ENCODE peak calls at places on chromosomes 5 and 9, in four cellular contexts. A, B, H and J are unnamed samples.

GRCh38 chr5:136667789-136668188 is 302.4 kb upstream of the TRPC7 start:
- DNase-seq in H (no peak), A (no peak), B (no peak), J (no peak)

GRCh38 chr9:83596899-83597504 is 25.9 kb upstream of the IDNK start:
- DNase-seq in A (peak; percentile 27), H (no peak), B (peak; percentile 54), J (peak; percentile 51)

GRCh38 chr5:1746371-1747078 is 53.1 kb downstream of the MRPL36 start:
- DNase-seq in B (no peak), A (no peak), H (no peak), J (peak; percentile 63)

GRCh38 chr5:133977161-133977787 is 8.8 kb upstream of the C5orf15 start:
- DNase-seq in B (no peak), H (peak; percentile 76), A (no peak), J (no peak)

GRCh38 chr5:33317271-33317670 is 123.5 kb upstream of the TARS1 start:
- DNase-seq in B (no peak), A (no peak), H (no peak), J (no peak)

GRCh38 chr5:143717400-143717799 is 94.6 kb upstream of the HMHB1 start:
- DNase-seq in B (no peak), A (no peak), H (no peak), J (no peak)

GRCh38 chr5:132840313-132840712 is 9.9 kb upstream of the SHROOM1 start:
- DNase-seq in A (no peak), B (no peak), H (no peak), J (no peak)

GRCh38 chr5:140054086-140054689 is 11.1 kb upstream of the NRG2 start:
- DNase-seq in H (no peak), B (no peak), A (no peak), J (no peak)

GRCh38 chr9:135080286-135081263 is 6.9 kb upstream of the OLFM1 start:
- DNase-seq in B (no peak), A (no peak), H (no peak), J (no peak)

GRCh38 chr9:109320338-109320733 is 523 bp downstream of the EPB41L4B start:
- DNase-seq in H (no peak), B (peak; percentile 84), A (no peak), J (peak; percentile 63)

GRCh38 chr5:16934123-16934522 is 2.0 kb downstream of the MYO10 start:
- DNase-seq in A (peak; percentile 63), B (peak; percentile 83), H (peak; percentile 25), J (peak; percentile 65)

GRCh38 chr9:89794918-89795317 is 190.1 kb downstream of the GADD45G start:
- DNase-seq in H (no peak), A (no peak), B (no peak), J (no peak)

GRCh38 chr5:15554542-15554941 is 54.6 kb downstream of the FBXL7 start:
- DNase-seq in A (no peak), H (no peak), B (no peak), J (no peak)

GRCh38 chr5:137624786-137625349 is 111.0 kb downstream of the KLHL3 start:
- DNase-seq in H (no peak), B (no peak), A (no peak), J (no peak)

GRCh38 chr5:27788184-27788583 is 749.8 kb upstream of the CDH9 start:
- DNase-seq in B (no peak), H (no peak), A (no peak), J (no peak)

GRCh38 chr5:104635216-104635615 is 1072.6 kb upstream of the NUDT12 start:
- DNase-seq in B (no peak), H (no peak), A (no peak), J (no peak)

GRCh38 chr9:34396276-34397214 is 19.8 kb upstream of the MYORG start:
- DNase-seq in A (no peak), B (no peak), H (no peak), J (peak; percentile 44)

GRCh38 chr5:178469975-178470692 is 120.1 kb downstream of the COL23A1 start:
- DNase-seq in A (no peak), B (peak; percentile 65), H (no peak), J (no peak)

GRCh38 chr5:35626108-35626507 is 8.4 kb downstream of the SPEF2 start:
- DNase-seq in B (no peak), A (no peak), H (no peak), J (no peak)
- TF ChIP-seq ELF1 in B (no peak), A (no peak), H (no peak), J (no peak)

GRCh38 chr5:43066231-43066798 is 26.2 kb upstream of the ANXA2R start:
- DNase-seq in A (peak; percentile 42), H (peak; percentile 55), B (peak; percentile 75), J (peak; percentile 78)
- TF ChIP-seq ELF1 in A (no peak), H (no peak), B (no peak), J (no peak)

GRCh38 chr9:18437315-18438200 is 36.4 kb upstream of the ADAMTSL1 start:
- DNase-seq in A (no peak), H (peak; percentile 9), B (peak; percentile 53), J (no peak)
- TF ChIP-seq ELF1 in A (no peak), H (no peak), B (no peak), J (no peak)

DNA sequence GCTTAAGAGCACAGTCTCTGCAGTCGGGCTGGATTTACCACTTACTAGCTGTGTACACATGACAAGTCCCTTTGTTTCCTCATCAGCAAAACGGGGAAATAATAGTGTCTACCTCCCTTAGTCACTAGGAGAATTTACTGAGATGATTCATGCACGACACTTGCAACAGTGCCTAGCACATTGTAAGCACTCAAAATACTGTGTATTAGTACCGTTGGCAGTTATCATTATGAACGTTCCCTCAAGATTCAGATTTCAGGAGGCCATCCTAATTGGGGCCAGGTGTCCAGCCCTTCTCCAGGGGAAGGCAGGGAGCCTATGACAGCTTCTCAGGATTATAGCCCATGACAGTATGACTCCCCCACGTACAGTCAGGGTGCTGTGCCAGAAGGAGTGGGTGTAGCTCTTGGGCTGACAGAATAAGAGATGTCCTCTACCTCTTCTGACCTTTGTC is 164.3 kb downstream of the DOCK2 start:
- DNase-seq in A (no peak), H (no peak), B (no peak), J (peak; percentile 40)
- TF ChIP-seq ELF1 in A (no peak), H (no peak), B (no peak), J (no peak)

GRCh38 chr9:131744715-131745201 is 4.9 kb upstream of the RAPGEF1 start:
- DNase-seq in H (no peak), B (no peak), A (no peak), J (no peak)

GRCh38 chr9:131747352-131747751 is 7.5 kb upstream of the RAPGEF1 start:
- DNase-seq in B (peak; percentile 52), H (peak; percentile 77), A (no peak), J (peak; percentile 34)

GRCh38 chr9:131752231-131752884 is 12.5 kb upstream of the RAPGEF1 start:
- DNase-seq in A (no peak), B (no peak), H (no peak), J (no peak)

GRCh38 chr9:131745611-131746010 is 5.7 kb upstream of the RAPGEF1 start:
- DNase-seq in B (no peak), H (no peak), A (no peak), J (no peak)

GRCh38 chr9:131748411-131748955 is 8.6 kb upstream of the RAPGEF1 start:
- DNase-seq in H (no peak), B (no peak), A (no peak), J (no peak)
- TF ChIP-seq ELF1 in H (no peak), B (no peak), A (no peak), J (no peak)

GRCh38 chr5:42423285-42424152 is at the start of gene GHR:
- DNase-seq in H (peak; percentile 72), B (peak; percentile 78), A (peak; percentile 6), J (peak; percentile 66)
- TF ChIP-seq ELF1 in H (no peak), B (no peak), A (no peak), J (no peak)

DNA sequence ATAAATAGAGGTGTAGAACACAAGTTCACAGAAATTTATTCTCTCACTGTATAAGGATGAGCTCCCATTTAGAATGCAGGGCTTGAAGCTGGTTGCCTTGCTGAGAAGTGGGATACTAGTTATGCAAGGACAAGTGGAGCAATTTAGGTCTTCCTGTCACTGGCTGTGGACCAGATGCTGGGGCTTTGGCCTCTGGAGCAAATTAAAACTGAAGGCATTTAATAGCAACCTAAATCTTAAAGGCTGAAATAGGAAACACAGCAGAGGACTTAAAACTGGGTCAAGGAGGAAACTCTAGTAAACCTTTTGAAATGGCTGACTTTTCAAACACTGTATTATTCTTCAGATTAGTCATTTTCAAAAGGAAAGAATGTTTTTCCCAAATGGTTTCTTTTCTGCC is 319.4 kb downstream of the RAB3C start:
- DNase-seq in H (no peak), A (no peak), B (no peak), J (no peak)
- TF ChIP-seq ELF1 in H (no peak), A (no peak), B (no peak), J (no peak)

DNA sequence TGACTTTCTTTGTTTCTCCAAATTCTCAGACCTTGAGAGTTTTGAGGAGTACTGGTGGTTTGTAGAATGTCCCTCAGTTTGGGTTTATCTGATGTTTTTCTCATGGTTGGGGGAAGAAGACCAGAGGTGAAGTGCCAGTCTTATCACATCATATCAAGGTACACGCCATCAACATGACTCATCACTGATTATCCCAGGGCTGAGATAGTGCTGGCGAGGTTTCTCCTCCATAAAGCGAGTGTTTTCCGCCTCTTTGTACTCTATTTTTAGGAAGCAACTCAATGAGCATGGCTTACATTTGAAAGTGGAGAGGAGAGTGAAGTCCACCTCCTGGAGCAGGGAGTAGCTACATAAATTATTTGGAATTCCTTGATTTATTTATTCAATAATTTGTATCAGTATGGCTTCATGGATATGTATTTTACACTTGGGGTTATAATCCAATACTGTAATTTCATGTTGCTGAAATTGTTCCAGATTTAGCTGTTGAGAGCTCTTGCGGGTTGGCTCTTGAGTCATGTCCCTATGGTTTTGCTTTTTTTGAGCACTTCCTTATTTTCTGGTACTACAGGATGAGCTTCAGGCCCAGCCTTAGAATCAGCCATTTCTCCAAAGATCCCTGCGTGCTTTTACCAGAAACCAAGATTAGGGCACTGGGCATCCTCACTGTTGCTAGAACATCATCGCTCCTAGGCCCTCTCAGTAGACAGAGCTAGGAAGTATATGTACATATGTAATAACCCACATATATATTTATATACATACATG is 23.8 kb downstream of the DCANP1 start:
- DNase-seq in B (no peak), H (peak; percentile 36), A (peak; percentile 29), J (peak; percentile 35)
- TF ChIP-seq ELF1 in B (no peak), H (no peak), A (no peak), J (no peak)